ENCODE peak calls at places on chromosomes 6 and 20, in seven cellular contexts. N is GF-D8, K is RWPE1, X is foreskin fibroblast, D is left cardiac atrium, O is HEK293T, H is AG04450. V is an unnamed sample.
A peak's percentile ranks its signal among the peaks of the same experiment; 100 is the strongest.

GRCh38 chr6:168956884-168957730 is 296.5 kb downstream of the THBS2 start:
- DNase-seq in N (peak; percentile 15), K (peak; percentile 85), X (peak; percentile 95), D (peak; percentile 74), O (peak; percentile 80), H (peak; percentile 47), V (peak; percentile 57)

GRCh38 chr20:62636446-62636845 is 5.9 kb upstream of the SLCO4A1 start:
- DNase-seq in N (no peak), K (no peak), X (peak; percentile 41), D (no peak), O (no peak), H (no peak), V (no peak)

GRCh38 chr20:32443386-32443974 is 85.3 kb downstream of the ASXL1 start:
- DNase-seq in N (no peak), K (no peak), X (peak; percentile 27), D (no peak), O (no peak), H (no peak), V (no peak)

GRCh38 chr6:32763417-32763816 is at the start of gene HLA-DQB2:
- DNase-seq in N (no peak), K (no peak), X (peak; percentile 6), D (no peak), O (no peak), H (no peak), V (no peak)

GRCh38 chr20:16922834-16923233 is 174.7 kb downstream of the OTOR start:
- DNase-seq in N (no peak), K (peak; percentile 56), X (peak; percentile 91), D (no peak), O (no peak), H (peak; percentile 84), V (no peak)

GRCh38 chr20:57397693-57398108 is 6.5 kb downstream of the RBM38 start:
- DNase-seq in N (no peak), K (no peak), X (no peak), D (peak; percentile 26), O (no peak), H (no peak), V (peak; percentile 65)

GRCh38 chr20:21618697-21619421 is 86.6 kb upstream of the PAX1 start:
- DNase-seq in N (no peak), K (no peak), X (no peak), D (no peak), O (no peak), H (no peak), V (no peak)

GRCh38 chr6:97865612-97866011 is 582.6 kb upstream of the MMS22L start:
- DNase-seq in N (no peak), K (peak; percentile 8), X (no peak), D (no peak), O (no peak), H (no peak), V (no peak)

GRCh38 chr6:133512410-133513016 is 271.4 kb downstream of the EYA4 start:
- DNase-seq in N (no peak), K (peak; percentile 38), X (peak; percentile 78), D (peak; percentile 37), O (peak; percentile 40), H (peak; percentile 13), V (peak; percentile 39)

GRCh38 chr20:45020236-45020886 is 54.0 kb downstream of the STK4 start:
- DNase-seq in N (no peak), K (no peak), X (no peak), D (no peak), O (no peak), H (no peak), V (no peak)

GRCh38 chr20:47453167-47453782 is 48.4 kb upstream of the NCOA3 start:
- DNase-seq in N (no peak), K (peak; percentile 86), X (peak; percentile 97), D (no peak), O (no peak), H (peak; percentile 68), V (no peak)

GRCh38 chr20:54726687-54727086 is 251.3 kb downstream of the DOK5 start:
- DNase-seq in N (no peak), K (no peak), X (no peak), D (no peak), O (no peak), H (no peak), V (no peak)

GRCh38 chr6:128039542-128039941 is 138.7 kb upstream of the THEMIS start:
- DNase-seq in N (no peak), K (no peak), X (peak; percentile 7), D (no peak), O (no peak), H (no peak), V (no peak)

GRCh38 chr6:55776131-55776530 is 99.3 kb downstream of the BMP5 start:
- DNase-seq in N (no peak), K (no peak), X (no peak), D (no peak), O (no peak), H (no peak), V (no peak)

GRCh38 chr6:55088896-55089295 is 85.4 kb upstream of the HCRTR2 start:
- DNase-seq in N (no peak), K (no peak), X (no peak), D (no peak), O (no peak), H (no peak), V (no peak)

V was measured in lower lobe of right lung.